ENCODE peak calls at places on chromosomes 3 and 15, in ten cellular contexts. O, A, Z, G, L, B, M, Y, P and C are unnamed samples.

GRCh38 chr3:144200004-144200403 is 228.4 kb downstream of the DIPK2A start:
- DNase-seq in P (no peak), M (no peak), L (no peak), O (no peak), Z (no peak), B (no peak), A (no peak), G (no peak), Y (no peak), C (no peak)

GRCh38 chr3:106611841-106612240 is 743.0 kb upstream of the CBLB start:
- DNase-seq in Y (no peak), O (peak; percentile 28), B (no peak), Z (no peak), A (no peak), M (no peak), L (no peak), G (no peak), P (no peak), C (no peak)

GRCh38 chr3:123096126-123096525 is 29.3 kb downstream of the PDIA5 start:
- DNase-seq in Z (no peak), L (no peak), G (no peak), O (no peak), M (no peak), Y (no peak), A (no peak), B (no peak), P (no peak), C (no peak)

GRCh38 chr15:66294157-66294931 is 976 bp downstream of the DIS3L start:
- DNase-seq in Z (peak; percentile 67), L (peak; percentile 75), A (no peak), B (no peak), Y (peak; percentile 75), O (peak; percentile 59), M (no peak), G (peak; percentile 45), P (peak; percentile 72), C (peak; percentile 39)

GRCh38 chr15:69475769-69476358 is 23.2 kb downstream of the RPLP1 start:
- DNase-seq in M (peak; percentile 42), A (peak; percentile 87), Z (peak; percentile 72), L (peak; percentile 40), G (no peak), Y (peak; percentile 89), B (peak; percentile 93), O (peak; percentile 66), P (peak; percentile 94), C (peak; percentile 88)

GRCh38 chr3:141845407-141846049 is 30.9 kb upstream of the ATP1B3 start:
- DNase-seq in L (no peak), O (no peak), Y (no peak), G (no peak), P (no peak), Z (no peak), A (no peak), B (no peak), M (no peak), C (peak; percentile 21)

GRCh38 chr3:166283856-166284255 is 446.6 kb upstream of the BCHE start:
- DNase-seq in Y (no peak), O (peak; percentile 93), Z (peak; percentile 85), L (peak; percentile 92), M (no peak), B (no peak), G (peak; percentile 50), A (no peak), P (no peak), C (no peak)

GRCh38 chr3:184234671-184235380 is 5.4 kb downstream of the VWA5B2 start:
- DNase-seq in Z (no peak), M (no peak), B (peak; percentile 42), G (no peak), L (no peak), Y (no peak), O (no peak), P (no peak), A (no peak), C (no peak)

GRCh38 chr3:156359337-156359736 is 195.6 kb downstream of the SSR3 start:
- DNase-seq in P (no peak), Z (no peak), Y (no peak), O (no peak), L (peak; percentile 77), G (no peak), B (no peak), A (no peak), M (peak; percentile 7), C (no peak)

GRCh38 chr3:52351762-52352055 is 35.6 kb downstream of the DNAH1 start:
- DNase-seq in M (no peak), Z (no peak), L (no peak), P (no peak), B (no peak), Y (no peak), O (no peak), G (no peak), A (no peak), C (no peak)

GRCh38 chr3:81249540-81250029 is 511.9 kb downstream of the GBE1 start:
- DNase-seq in M (no peak), Y (peak; percentile 12), Z (peak; percentile 43), B (no peak), L (peak; percentile 69), A (no peak), G (peak; percentile 18), P (peak; percentile 19), O (peak; percentile 57), C (no peak)

GRCh38 chr3:33419948-33420347 is 20.3 kb downstream of the UBP1 start:
- DNase-seq in A (no peak), L (no peak), G (no peak), O (no peak), B (no peak), M (no peak), P (no peak), Z (no peak), Y (no peak), C (no peak)

GRCh38 chr3:12560505-12561188 is 3.8 kb downstream of the MKRN2 start:
- DNase-seq in Y (no peak), B (no peak), O (no peak), M (no peak), L (no peak), P (no peak), A (peak; percentile 53), Z (no peak), G (no peak), C (no peak)

GRCh38 chr3:193391902-193392301 is 13.3 kb upstream of the ATP13A5 start:
- DNase-seq in B (no peak), G (peak; percentile 26), Y (peak; percentile 15), M (no peak), Z (peak; percentile 87), O (no peak), A (no peak), L (peak; percentile 88), P (no peak), C (peak; percentile 36)

GRCh38 chr3:128992926-128993460 is 883 bp downstream of the CFAP92 start:
- DNase-seq in Y (no peak), M (no peak), B (no peak), Z (no peak), L (no peak), O (no peak), P (no peak), A (no peak), G (no peak), C (no peak)

GRCh38 chr3:138398791-138399575 is 35.4 kb upstream of the ESYT3 start:
- DNase-seq in P (no peak), A (no peak), G (no peak), Z (no peak), O (no peak), B (no peak), M (no peak), Y (no peak), L (no peak), C (no peak)

GRCh38 chr3:8464668-8465067 is 37.0 kb upstream of the LMCD1 start:
- DNase-seq in B (no peak), A (no peak), L (no peak), M (no peak), O (no peak), Y (no peak), P (no peak), G (no peak), Z (no peak), C (no peak)

GRCh38 chr3:33067484-33067883 is 29.5 kb downstream of the GLB1 start:
- DNase-seq in A (peak; percentile 43), L (peak; percentile 77), G (no peak), Y (no peak), Z (no peak), M (peak; percentile 12), P (no peak), O (peak; percentile 68), B (no peak), C (no peak)

GRCh38 chr15:65393091-65393490 is 15.3 kb upstream of the IGDCC3 start:
- DNase-seq in G (no peak), M (no peak), P (no peak), Z (no peak), O (no peak), A (no peak), Y (no peak), L (no peak), B (no peak), C (no peak)

GRCh38 chr3:126487151-126487771 is 11.6 kb upstream of the ZXDC start:
- DNase-seq in L (no peak), M (no peak), P (no peak), A (no peak), O (no peak), Z (peak; percentile 66), Y (peak; percentile 56), G (no peak), B (no peak), C (no peak)

GRCh38 chr15:96947296-96947695 is 616.8 kb downstream of the NR2F2 start:
- DNase-seq in P (no peak), O (no peak), Y (no peak), M (no peak), L (no peak), A (no peak), Z (no peak), B (no peak), G (no peak), C (no peak)

GRCh38 chr3:86869536-86869935 is 121.4 kb downstream of the VGLL3 start:
- DNase-seq in G (no peak), A (no peak), L (no peak), M (no peak), Y (no peak), Z (no peak), P (no peak), O (no peak), B (no peak), C (no peak)

GRCh38 chr3:193946945-193947344 is 189.0 kb upstream of the HES1 start:
- DNase-seq in Z (peak; percentile 55), L (peak; percentile 74), Y (no peak), G (no peak), P (peak; percentile 50), B (no peak), A (no peak), M (peak; percentile 79), O (no peak), C (no peak)